ENCODE peak calls at places on chromosomes 4 and X, in four cellular contexts. L is psoas muscle, V is cardiac muscle cell, Z is left ventricle myocardium inferior. D is an unnamed sample.

GRCh38 chr4:118742050-118742449 is 56.9 kb downstream of the METTL14 start:
- DNase-seq in L (no peak), Z (no peak), V (no peak), D (no peak)

GRCh38 chr4:168535689-168536088 is 38.8 kb downstream of the PALLD start:
- DNase-seq in L (no peak), Z (no peak), V (no peak), D (no peak)

GRCh38 chr4:76067652-76068286 is 6.7 kb upstream of the ART3 start:
- DNase-seq in Z (peak), L (peak), V (peak), D (peak)

GRCh38 chrX:13101439-13102139 is 57.2 kb upstream of the FAM9C start:
- DNase-seq in L (peak), V (no peak), Z (peak), D (peak)

GRCh38 chrX:31656013-31656412 is 584.2 kb upstream of the FTHL17 start:
- DNase-seq in Z (no peak), L (no peak), V (no peak), D (no peak)

GRCh38 chr4:139770361-139770760 is 104.7 kb downstream of the MGST2 start:
- DNase-seq in L (no peak), Z (peak), V (no peak), D (no peak)

GRCh38 chrX:136577562-136577961 is 45.5 kb downstream of the VGLL1 start:
- DNase-seq in V (peak), L (peak), Z (peak), D (peak)

GRCh38 chr4:85486425-85487101 is 11.6 kb downstream of the ARHGAP24 start:
- DNase-seq in Z (no peak), V (no peak), L (no peak), D (no peak)

GRCh38 chr4:55574252-55574651 is 17.8 kb downstream of the PDCL2 start:
- DNase-seq in L (no peak), V (no peak), Z (no peak), D (no peak)

GRCh38 chrX:35665311-35665710 is 132.8 kb upstream of the MAGEB16 start:
- DNase-seq in L (no peak), V (no peak), Z (no peak), D (no peak)

GRCh38 chr4:8762951-8763735 is 108.5 kb downstream of the HMX1 start:
- DNase-seq in L (no peak), V (no peak), Z (no peak), D (no peak)

GRCh38 chrX:11619426-11619825 is 46.3 kb downstream of the ARHGAP6 start:
- DNase-seq in Z (no peak), V (no peak), L (no peak), D (no peak)

GRCh38 chrX:1484638-1485019 is 31.9 kb upstream of the ASMTL start:
- DNase-seq in Z (no peak), V (no peak), L (no peak), D (no peak)

GRCh38 chr4:40183615-40184411 is 13.0 kb upstream of the RHOH start:
- DNase-seq in L (no peak), Z (no peak), V (no peak), D (no peak)

GRCh38 chr4:8542776-8543525 is 37.2 kb upstream of the GPR78 start:
- DNase-seq in Z (no peak), V (no peak), L (no peak), D (peak)

GRCh38 chr4:1222938-1223690 is 25.8 kb downstream of the CTBP1 start:
- DNase-seq in L (no peak), Z (no peak), V (no peak), D (no peak)

GRCh38 chrX:139720136-139720535 is 12.2 kb upstream of the MCF2 start:
- DNase-seq in V (peak), Z (no peak), L (no peak), D (peak)
- H3K27ac ChIP-seq in V (no peak), Z (no peak), L (no peak), D (peak)

GRCh38 chr4:77073106-77073858 is 2.5 kb downstream of the CCNI start:
- DNase-seq in V (peak), Z (no peak), L (no peak), D (no peak)
- H3K27ac ChIP-seq in V (no peak), Z (peak), L (peak), D (no peak)

GRCh38 chr4:165966833-165967232 is 93.8 kb downstream of the TLL1 start:
- DNase-seq in Z (no peak), L (no peak), V (no peak), D (no peak)
- H3K27ac ChIP-seq in Z (no peak), L (no peak), V (no peak), D (no peak)

DNA sequence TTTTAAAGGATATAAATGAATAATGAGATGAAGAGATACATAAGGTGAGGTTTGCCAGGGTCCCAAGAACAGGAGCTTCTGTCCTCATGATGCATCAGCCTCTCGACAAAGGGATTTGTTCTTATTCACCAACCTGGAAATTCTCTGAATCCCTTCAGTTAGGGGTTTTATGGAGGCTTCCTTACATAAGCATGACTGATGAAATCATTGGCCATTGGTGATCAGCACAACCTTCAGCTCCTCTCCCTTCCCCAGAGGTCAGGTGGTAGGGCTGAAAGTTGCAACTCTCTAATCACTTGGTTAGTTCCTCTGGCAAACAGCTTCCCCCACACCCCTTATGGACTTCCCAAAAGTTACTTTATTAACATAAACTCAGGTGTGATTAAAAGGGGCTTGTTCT is 222.0 kb downstream of the SPRY1 start:
- DNase-seq in L (no peak), V (no peak), Z (no peak), D (no peak)
- H3K27ac ChIP-seq in L (no peak), V (no peak), Z (no peak), D (no peak)